ENCODE peak calls at places on chromosomes 2 and 18, in nine cellular contexts. E, H, S, I, F, W, Y, T and P are unnamed samples.

GRCh38 chr2:223474893-223475292 is 127.3 kb downstream of the SCG2 start:
- DNase-seq in E (no peak), H (no peak), S (no peak), I (no peak), F (no peak), W (no peak), Y (no peak), T (no peak), P (no peak)

GRCh38 chr2:77652499-77652898 is 130.3 kb upstream of the LRRTM4 start:
- DNase-seq in E (no peak), H (no peak), S (no peak), I (no peak), F (no peak), W (no peak), Y (no peak), T (no peak), P (no peak)

GRCh38 chr18:63292844-63293683 is 26.5 kb downstream of the BCL2 start:
- DNase-seq in E (no peak), H (no peak), S (no peak), I (no peak), F (no peak), W (peak; percentile 33), Y (no peak), T (no peak), P (peak; percentile 65)

GRCh38 chr2:207625014-207625755 is at the start of gene METTL21A:
- DNase-seq in E (peak; percentile 82), H (peak; percentile 89), S (peak; percentile 75), I (peak; percentile 95), F (peak; percentile 65), W (peak; percentile 91), Y (peak; percentile 90), T (no peak), P (peak; percentile 96)

GRCh38 chr2:71880846-71881610 is 266.6 kb downstream of the CYP26B1 start:
- DNase-seq in E (no peak), H (peak; percentile 70), S (no peak), I (no peak), F (peak; percentile 15), W (no peak), Y (no peak), T (no peak), P (no peak)

GRCh38 chr2:102473020-102473419 is at the start of gene SLC9A4:
- DNase-seq in E (no peak), H (peak; percentile 34), S (peak; percentile 61), I (peak; percentile 39), F (peak; percentile 41), W (peak; percentile 54), Y (peak; percentile 2), T (peak; percentile 18), P (peak; percentile 75)

GRCh38 chr18:11887305-11888262 is 20.5 kb downstream of the MPPE1 start:
- DNase-seq in E (no peak), H (no peak), S (no peak), I (no peak), F (peak; percentile 42), W (no peak), Y (no peak), T (no peak), P (no peak)

GRCh38 chr2:1782514-1782913 is 38.2 kb upstream of the PXDN start:
- DNase-seq in E (no peak), H (no peak), S (no peak), I (no peak), F (no peak), W (no peak), Y (no peak), T (no peak), P (no peak)

GRCh38 chr2:45443012-45443411 is 168.1 kb downstream of the SRBD1 start:
- DNase-seq in E (no peak), H (no peak), S (no peak), I (no peak), F (no peak), W (no peak), Y (no peak), T (no peak), P (no peak)